ENCODE peak calls at places on chromosomes 4 and X, in four cellular contexts. E is transverse colon, L is HTR-8/SVneo, Y is breast epithelium. R is an unnamed sample.

GRCh38 chrX:37767438-37767837 is 12.4 kb upstream of the CYBB start:
- DNase-seq in E (no peak), L (no peak), Y (no peak), R (no peak)

GRCh38 chr4:105276361-105276760 is 129.7 kb downstream of the TET2 start:
- DNase-seq in E (no peak), L (no peak), Y (no peak), R (no peak)

GRCh38 chr4:150746156-150746555 is 164.2 kb downstream of the MAB21L2 start:
- DNase-seq in E (no peak), L (peak; percentile 30), Y (no peak), R (no peak)

GRCh38 chrX:120791013-120791643 is 84.5 kb downstream of the CT47B1 start:
- DNase-seq in E (peak; percentile 9), L (peak; percentile 1), Y (peak; percentile 18), R (peak; percentile 13)

GRCh38 chr4:152385551-152385950 is 150.3 kb downstream of the FBXW7 start:
- DNase-seq in E (no peak), L (no peak), Y (no peak), R (no peak)

GRCh38 chr4:53682196-53682595 is 90.9 kb upstream of the LNX1 start:
- DNase-seq in E (no peak), L (no peak), Y (no peak), R (no peak)

GRCh38 chr4:77036206-77036605 is 39.6 kb downstream of the CCNI start:
- DNase-seq in E (no peak), L (no peak), Y (peak; percentile 57), R (no peak)

GRCh38 chr4:79597266-79597665 is 189.2 kb upstream of the GK2 start:
- DNase-seq in E (no peak), L (no peak), Y (no peak), R (no peak)

GRCh38 chr4:78647272-78647671 is 95.7 kb downstream of the ANXA3 start:
- DNase-seq in E (no peak), L (no peak), Y (no peak), R (no peak)

GRCh38 chr4:52780627-52781354 is 29.6 kb upstream of the ERVMER34-1 start:
- DNase-seq in E (no peak), L (no peak), Y (no peak), R (no peak)

GRCh38 chr4:15656038-15656470 is 897 bp upstream of the FBXL5 start:
- DNase-seq in E (no peak), L (no peak), Y (peak; percentile 31), R (no peak)

R was measured in thoracic aorta.